ENCODE peak calls at places on chromosomes 1 and 21, in four cellular contexts. U is CD8-positive, alpha-beta T cell; J is bronchial epithelial cell; I is heart left ventricle. H is an unnamed sample.
A peak's percentile ranks its signal among the peaks of the same experiment; 100 is the strongest.

GRCh38 chr1:96863449-96863848 is 141.9 kb downstream of the PTBP2 start:
- DNase-seq in U (no peak), J (no peak), I (no peak), H (no peak)

GRCh38 chr1:230750576-230750975 is 3.4 kb downstream of the CAPN9 start:
- DNase-seq in U (no peak), J (peak; percentile 63), I (no peak), H (no peak)

GRCh38 chr1:20644416-20644815 is 11.2 kb downstream of the PINK1 start:
- DNase-seq in U (no peak), J (no peak), I (no peak), H (no peak)

GRCh38 chr1:31010081-31010989 is 55.2 kb downstream of the PUM1 start:
- DNase-seq in U (no peak), J (peak; percentile 50), I (no peak), H (no peak)

GRCh38 chr1:20587639-20588017 is 1.3 kb upstream of the CDA start:
- DNase-seq in U (no peak), J (peak; percentile 41), I (no peak), H (no peak)

GRCh38 chr1:11893907-11894251 is 32.3 kb downstream of the KIAA2013 start:
- DNase-seq in U (peak; percentile 56), J (peak; percentile 33), I (peak; percentile 72), H (peak; percentile 54)

GRCh38 chr1:230077011-230077410 is 10.0 kb downstream of the GALNT2 start:
- DNase-seq in U (no peak), J (no peak), I (no peak), H (no peak)

GRCh38 chr1:174301295-174302077 is 142.2 kb downstream of the RABGAP1L start:
- DNase-seq in U (no peak), J (no peak), I (no peak), H (no peak)

GRCh38 chr1:46747683-46748288 is 28.9 kb upstream of the EFCAB14 start:
- DNase-seq in U (no peak), J (peak; percentile 75), I (peak; percentile 29), H (peak; percentile 25)

GRCh38 chr1:24074817-24075725 is 36.9 kb downstream of the MYOM3 start:
- DNase-seq in U (no peak), J (no peak), I (no peak), H (no peak)

GRCh38 chr21:36964398-36964797 is 2.1 kb downstream of the HLCS start:
- DNase-seq in U (no peak), J (no peak), I (no peak), H (no peak)

GRCh38 chr1:53716150-53716549 is 22.8 kb downstream of the GLIS1 start:
- DNase-seq in U (no peak), J (no peak), I (no peak), H (no peak)

GRCh38 chr1:246427611-246428010 is 79.5 kb downstream of the SMYD3 start:
- DNase-seq in U (no peak), J (peak; percentile 59), I (no peak), H (no peak)

GRCh38 chr1:203669739-203670138 is 43.1 kb downstream of the ATP2B4 start:
- DNase-seq in U (no peak), J (no peak), I (no peak), H (no peak)

GRCh38 chr21:27206368-27206982 is 239.6 kb upstream of the ADAMTS5 start:
- DNase-seq in U (no peak), J (no peak), I (no peak), H (no peak)

GRCh38 chr1:229717774-229718173 is 91.7 kb downstream of the URB2 start:
- DNase-seq in U (no peak), J (no peak), I (no peak), H (no peak)

GRCh38 chr1:58583496-58583895 is 6.4 kb upstream of the TACSTD2 start:
- DNase-seq in U (no peak), J (peak; percentile 29), I (no peak), H (no peak)

GRCh38 chr1:103129796-103130195 is 21.5 kb upstream of the COL11A1 start:
- DNase-seq in U (no peak), J (no peak), I (no peak), H (no peak)

GRCh38 chr1:157011845-157012244 is 33.7 kb downstream of the ARHGEF11 start:
- DNase-seq in U (no peak), J (no peak), I (no peak), H (no peak)

GRCh38 chr1:43975249-43975961 is 645 bp downstream of the ATP6V0B start:
- DNase-seq in U (no peak), J (no peak), I (peak; percentile 70), H (no peak)

GRCh38 chr1:170562644-170563338 is 30.8 kb downstream of the GORAB start:
- DNase-seq in U (peak; percentile 4), J (peak; percentile 89), I (peak; percentile 70), H (no peak)

GRCh38 chr1:244214009-244214967 is 163.2 kb downstream of the ZBTB18 start:
- DNase-seq in U (no peak), J (peak; percentile 8), I (no peak), H (no peak)

GRCh38 chr1:25609921-25610320 is 6.7 kb upstream of the MAN1C1 start:
- DNase-seq in U (no peak), J (no peak), I (no peak), H (no peak)

GRCh38 chr1:25611843-25612242 is 4.7 kb upstream of the MAN1C1 start:
- DNase-seq in U (no peak), J (no peak), I (no peak), H (no peak)

GRCh38 chr1:25613091-25613490 is 3.5 kb upstream of the MAN1C1 start:
- DNase-seq in U (no peak), J (no peak), I (no peak), H (no peak)

GRCh38 chr1:25612421-25612820 is 4.2 kb upstream of the MAN1C1 start:
- DNase-seq in U (no peak), J (no peak), I (no peak), H (no peak)

DNA sequence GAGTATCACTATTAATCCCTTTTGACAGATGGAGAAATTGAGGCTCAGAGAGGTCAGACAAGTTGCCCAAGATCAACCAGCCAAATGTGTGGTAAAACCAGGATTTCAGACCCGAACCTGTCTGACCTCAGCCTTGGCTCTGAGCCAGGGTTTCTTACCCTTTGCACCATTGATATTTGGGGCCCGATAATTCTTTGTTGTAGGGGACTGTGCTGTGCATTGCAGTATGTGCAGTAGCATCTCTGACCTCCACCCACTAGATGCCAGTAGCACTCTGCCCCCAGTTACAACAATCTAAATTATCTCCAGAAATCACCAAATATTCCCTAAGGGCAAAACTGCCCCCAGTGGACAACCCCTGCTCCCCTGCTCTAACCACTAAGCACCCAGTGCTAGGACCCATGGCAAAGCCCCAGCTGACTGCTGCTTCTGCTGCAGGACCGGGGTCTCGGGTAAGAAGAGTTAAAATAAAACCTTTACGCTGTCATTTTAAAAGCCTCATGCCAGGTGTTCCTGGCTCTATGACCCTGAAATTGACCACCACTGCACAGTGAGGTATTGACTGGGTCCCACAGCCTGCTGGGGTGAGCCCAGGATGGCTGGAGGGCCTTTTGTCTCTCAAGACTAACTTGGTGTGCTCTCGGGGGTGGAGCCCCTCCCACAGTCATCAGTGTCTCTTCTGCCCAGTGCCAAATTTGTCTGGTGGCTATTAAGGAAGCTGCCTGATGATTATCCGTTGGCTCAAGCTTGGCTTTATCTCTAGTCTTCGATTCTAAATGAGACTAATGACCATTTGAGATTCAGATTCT is 5.6 kb upstream of the MAN1C1 start:
- DNase-seq in U (no peak), J (no peak), I (no peak), H (no peak)
- TF ChIP-seq CTCF in U (peak; percentile 31), J (peak; percentile 29), I (no peak), H (no peak)

DNA sequence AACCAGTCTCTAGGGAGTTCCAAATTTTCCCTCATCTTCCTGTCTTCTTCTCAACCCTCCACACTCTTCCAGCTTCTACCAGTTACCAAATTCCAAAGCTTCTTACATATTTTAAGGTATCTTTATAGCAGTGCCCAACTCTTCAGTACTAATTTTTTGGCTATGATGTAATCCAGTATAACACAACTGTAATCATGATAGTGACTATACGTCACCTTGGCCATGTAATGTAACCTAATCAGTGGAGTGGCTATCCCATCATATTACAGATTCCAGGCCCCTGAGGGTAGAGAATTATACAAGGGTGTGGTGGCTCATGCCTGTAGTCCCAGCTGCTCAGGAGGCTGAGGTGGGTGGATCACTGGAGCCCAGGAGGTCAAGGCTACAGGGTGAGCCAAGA is 143.2 kb downstream of the CLEC20A start:
- DNase-seq in U (no peak), J (no peak), I (no peak), H (no peak)
- TF ChIP-seq CTCF in U (no peak), J (no peak), I (no peak), H (no peak)

GRCh38 chr1:209673631-209674417 is 1.4 kb upstream of the G0S2 start:
- DNase-seq in U (no peak), J (no peak), I (no peak), H (no peak)
- TF ChIP-seq CTCF in U (no peak), J (no peak), I (no peak), H (no peak)

GRCh38 chr1:110538082-110538481 is 19.1 kb upstream of the KCNA10 start:
- DNase-seq in U (no peak), J (no peak), I (no peak), H (no peak)
- TF ChIP-seq CTCF in U (no peak), J (no peak), I (no peak), H (no peak)

GRCh38 chr1:6962956-6963915 is 178.0 kb downstream of the CAMTA1 start:
- DNase-seq in U (peak; percentile 20), J (peak; percentile 55), I (peak; percentile 44), H (no peak)
- TF ChIP-seq CTCF in U (no peak), J (no peak), I (no peak), H (no peak)

DNA sequence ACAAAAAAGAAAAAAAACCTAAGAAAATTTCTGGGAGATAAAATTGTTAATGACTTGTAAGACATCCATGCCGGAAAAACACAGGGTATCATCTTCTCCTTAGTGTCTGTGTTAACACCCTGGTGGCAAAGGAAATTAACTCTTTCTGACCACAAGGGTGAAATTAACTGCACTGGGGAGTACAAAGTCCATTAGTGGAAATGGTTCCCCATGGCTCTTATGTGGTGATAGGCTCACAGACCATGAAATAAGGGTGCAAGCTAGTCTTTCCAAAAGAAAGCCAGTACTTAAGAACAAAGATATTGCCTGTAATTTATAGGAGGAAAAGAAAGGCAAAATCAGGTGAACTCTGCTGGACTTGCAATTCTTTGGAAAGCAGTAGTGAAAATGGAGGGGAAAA is 185.4 kb downstream of the LRRIQ3 start:
- DNase-seq in U (no peak), J (no peak), I (no peak), H (no peak)
- TF ChIP-seq CTCF in U (no peak), J (no peak), I (no peak), H (no peak)

DNA sequence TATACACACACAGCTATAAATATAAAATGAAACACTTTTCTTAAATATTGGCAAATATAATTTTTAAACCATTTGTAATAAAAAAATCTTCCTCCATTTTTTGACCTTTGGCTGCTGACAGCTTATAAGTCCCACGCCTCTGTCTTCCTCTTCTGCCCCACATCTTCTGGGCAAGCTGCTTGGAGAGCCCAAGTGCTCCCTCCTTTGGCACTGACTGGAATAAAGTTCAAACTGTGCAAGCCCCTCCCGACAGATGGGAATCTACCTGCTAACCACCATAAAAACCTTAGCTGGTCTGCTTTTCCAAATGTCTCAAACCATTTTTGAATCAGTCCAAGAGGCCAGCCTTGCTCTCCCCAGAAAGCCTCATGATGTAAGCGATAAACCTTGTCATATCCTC is 99.7 kb downstream of the SNX7 start:
- DNase-seq in U (no peak), J (peak; percentile 5), I (no peak), H (no peak)
- TF ChIP-seq CTCF in U (no peak), J (peak; percentile 4), I (no peak), H (peak; percentile 36)

H was measured in D721Med.